ENCODE peak calls at places on chromosomes 5 and 9, in seven cellular contexts. One of them, this sample, is unnamed.

GRCh38 chr5:149782900-149783586 is 52.9 kb downstream of the PPARGC1B start:
- ATAC-seq in activated naive CD8-positive, alpha-beta T cell treated with anti-CD3 and anti-CD28 coated beads, Interleukin-2, amount 10 ng/mL, durations not matched to agents 7 days and 5 days: no peak
- ATAC-seq in natural killer cell treated with Interleukin-12 subunit alpha and Interleukin-12 subunit beta and Interleukin-15 and Interleukin-18, amount 100 ng/mL, for 72 hours: no peak
- ATAC-seq in sciatic nerve: no peak
- ATAC-seq in PC-3: no peak
- ATAC-seq in activated naive CD4-positive, alpha-beta T cell treated with anti-CD3 and anti-CD28 coated beads, Interleukin-2, amount 50 U/mL, for 72 hours: no peak
- ATAC-seq in pancreas: no peak
- ATAC-seq in this sample: no peak

GRCh38 chr5:157026789-157027424 is 32.0 kb downstream of the HAVCR1 start:
- ATAC-seq in activated naive CD8-positive, alpha-beta T cell treated with anti-CD3 and anti-CD28 coated beads, Interleukin-2, amount 10 ng/mL, durations not matched to agents 7 days and 5 days: no peak
- ATAC-seq in natural killer cell treated with Interleukin-12 subunit alpha and Interleukin-12 subunit beta and Interleukin-15 and Interleukin-18, amount 100 ng/mL, for 72 hours: no peak
- ATAC-seq in sciatic nerve: no peak
- ATAC-seq in PC-3: peak; percentile 47
- ATAC-seq in activated naive CD4-positive, alpha-beta T cell treated with anti-CD3 and anti-CD28 coated beads, Interleukin-2, amount 50 U/mL, for 72 hours: no peak
- ATAC-seq in pancreas: peak; percentile 71
- ATAC-seq in this sample: no peak

GRCh38 chr9:121888438-121888775 is 204.7 kb downstream of the TTLL11 start:
- ATAC-seq in activated naive CD8-positive, alpha-beta T cell treated with anti-CD3 and anti-CD28 coated beads, Interleukin-2, amount 10 ng/mL, durations not matched to agents 7 days and 5 days: no peak
- ATAC-seq in natural killer cell treated with Interleukin-12 subunit alpha and Interleukin-12 subunit beta and Interleukin-15 and Interleukin-18, amount 100 ng/mL, for 72 hours: peak; percentile 50
- ATAC-seq in sciatic nerve: no peak
- ATAC-seq in PC-3: peak; percentile 29
- ATAC-seq in activated naive CD4-positive, alpha-beta T cell treated with anti-CD3 and anti-CD28 coated beads, Interleukin-2, amount 50 U/mL, for 72 hours: no peak
- ATAC-seq in pancreas: peak; percentile 62
- ATAC-seq in this sample: peak; percentile 54

GRCh38 chr9:1354066-1354465 is 303.9 kb downstream of the DMRT2 start:
- ATAC-seq in activated naive CD8-positive, alpha-beta T cell treated with anti-CD3 and anti-CD28 coated beads, Interleukin-2, amount 10 ng/mL, durations not matched to agents 7 days and 5 days: no peak
- ATAC-seq in natural killer cell treated with Interleukin-12 subunit alpha and Interleukin-12 subunit beta and Interleukin-15 and Interleukin-18, amount 100 ng/mL, for 72 hours: no peak
- ATAC-seq in sciatic nerve: no peak
- ATAC-seq in PC-3: no peak
- ATAC-seq in activated naive CD4-positive, alpha-beta T cell treated with anti-CD3 and anti-CD28 coated beads, Interleukin-2, amount 50 U/mL, for 72 hours: no peak
- ATAC-seq in pancreas: no peak
- ATAC-seq in this sample: no peak

GRCh38 chr5:173573126-173573960 is 43.1 kb downstream of the BOD1 start:
- ATAC-seq in activated naive CD8-positive, alpha-beta T cell treated with anti-CD3 and anti-CD28 coated beads, Interleukin-2, amount 10 ng/mL, durations not matched to agents 7 days and 5 days: peak; percentile 82
- ATAC-seq in natural killer cell treated with Interleukin-12 subunit alpha and Interleukin-12 subunit beta and Interleukin-15 and Interleukin-18, amount 100 ng/mL, for 72 hours: peak; percentile 64
- ATAC-seq in sciatic nerve: peak; percentile 95
- ATAC-seq in PC-3: peak; percentile 94
- ATAC-seq in activated naive CD4-positive, alpha-beta T cell treated with anti-CD3 and anti-CD28 coated beads, Interleukin-2, amount 50 U/mL, for 72 hours: peak; percentile 72
- ATAC-seq in pancreas: peak; percentile 100
- ATAC-seq in this sample: peak; percentile 82

GRCh38 chr5:157025093-157025698 is 33.7 kb downstream of the HAVCR1 start:
- ATAC-seq in activated naive CD8-positive, alpha-beta T cell treated with anti-CD3 and anti-CD28 coated beads, Interleukin-2, amount 10 ng/mL, durations not matched to agents 7 days and 5 days: peak; percentile 94
- ATAC-seq in natural killer cell treated with Interleukin-12 subunit alpha and Interleukin-12 subunit beta and Interleukin-15 and Interleukin-18, amount 100 ng/mL, for 72 hours: peak; percentile 96
- ATAC-seq in sciatic nerve: no peak
- ATAC-seq in PC-3: no peak
- ATAC-seq in activated naive CD4-positive, alpha-beta T cell treated with anti-CD3 and anti-CD28 coated beads, Interleukin-2, amount 50 U/mL, for 72 hours: peak; percentile 98
- ATAC-seq in pancreas: no peak
- ATAC-seq in this sample: peak; percentile 97

GRCh38 chr5:14707811-14708210 is 43.3 kb downstream of the OTULIN start:
- ATAC-seq in activated naive CD8-positive, alpha-beta T cell treated with anti-CD3 and anti-CD28 coated beads, Interleukin-2, amount 10 ng/mL, durations not matched to agents 7 days and 5 days: no peak
- ATAC-seq in natural killer cell treated with Interleukin-12 subunit alpha and Interleukin-12 subunit beta and Interleukin-15 and Interleukin-18, amount 100 ng/mL, for 72 hours: no peak
- ATAC-seq in sciatic nerve: no peak
- ATAC-seq in PC-3: no peak
- ATAC-seq in activated naive CD4-positive, alpha-beta T cell treated with anti-CD3 and anti-CD28 coated beads, Interleukin-2, amount 50 U/mL, for 72 hours: no peak
- ATAC-seq in pancreas: no peak
- ATAC-seq in this sample: no peak

GRCh38 chr5:142888469-142889085 is 118.4 kb downstream of the ARHGAP26 start:
- ATAC-seq in activated naive CD8-positive, alpha-beta T cell treated with anti-CD3 and anti-CD28 coated beads, Interleukin-2, amount 10 ng/mL, durations not matched to agents 7 days and 5 days: no peak
- ATAC-seq in natural killer cell treated with Interleukin-12 subunit alpha and Interleukin-12 subunit beta and Interleukin-15 and Interleukin-18, amount 100 ng/mL, for 72 hours: no peak
- ATAC-seq in sciatic nerve: peak; percentile 84
- ATAC-seq in PC-3: peak; percentile 78
- ATAC-seq in activated naive CD4-positive, alpha-beta T cell treated with anti-CD3 and anti-CD28 coated beads, Interleukin-2, amount 50 U/mL, for 72 hours: no peak
- ATAC-seq in pancreas: peak; percentile 93
- ATAC-seq in this sample: peak; percentile 44

This sample was measured in activated T-helper 17 cell treated with anti-CD3 and anti-CD28 coated beads, Interleukin-2, amount 50 U/mL, for 72 hours.